ENCODE peak calls at places on chromosomes 16 and 17, in ten cellular contexts. I, E, W, F, L, N, V, S, G and M are unnamed samples.

GRCh38 chr17:2125013-2125535 is 70.2 kb downstream of the HIC1 start:
- DNase-seq in L (no peak), G (no peak), W (no peak), F (no peak), I (no peak), S (no peak), N (no peak), E (no peak), V (no peak), M (no peak)

GRCh38 chr17:82294086-82294773 is 20.7 kb upstream of the CSNK1D start:
- DNase-seq in L (no peak), I (no peak), S (no peak), G (no peak), N (no peak), V (no peak), F (no peak), W (no peak), E (no peak), M (no peak)

GRCh38 chr16:10834130-10834529 is 15.5 kb upstream of the TVP23A start:
- DNase-seq in E (no peak), F (peak; percentile 46), W (no peak), L (no peak), I (no peak), N (no peak), G (no peak), S (no peak), V (no peak), M (no peak)

GRCh38 chr17:39461911-39462641 is 790 bp downstream of the CDK12 start:
- DNase-seq in I (no peak), V (no peak), L (peak; percentile 55), G (no peak), F (peak; percentile 62), E (peak; percentile 56), N (no peak), S (peak; percentile 27), W (peak; percentile 29), M (no peak)

GRCh38 chr17:16381496-16381820 is 567 bp downstream of the UBB start:
- DNase-seq in E (peak; percentile 35), W (peak; percentile 53), V (no peak), N (no peak), F (no peak), L (no peak), S (no peak), G (no peak), I (no peak), M (no peak)

GRCh38 chr17:63295288-63295687 is 150.8 kb downstream of the CYB561 start:
- DNase-seq in I (no peak), N (no peak), E (no peak), S (no peak), F (no peak), G (no peak), W (no peak), L (no peak), V (no peak), M (no peak)

GRCh38 chr17:4968916-4969550 is 1.4 kb upstream of the SPAG7 start:
- DNase-seq in V (no peak), I (no peak), L (peak; percentile 74), S (no peak), G (no peak), N (no peak), F (no peak), W (peak; percentile 60), E (no peak), M (no peak)

GRCh38 chr17:79840204-79840988 is 1.2 kb upstream of the CBX4 start:
- DNase-seq in N (no peak), S (peak; percentile 67), V (peak; percentile 76), G (no peak), L (peak; percentile 69), E (peak; percentile 74), I (no peak), W (peak; percentile 21), F (peak; percentile 88), M (peak; percentile 52)

GRCh38 chr17:73639322-73639721 is 4.9 kb downstream of the SDK2 start:
- DNase-seq in E (peak; percentile 59), V (no peak), W (no peak), G (no peak), F (peak; percentile 83), N (no peak), I (no peak), S (no peak), L (no peak), M (no peak)

GRCh38 chr16:17850626-17851265 is 380.0 kb upstream of the XYLT1 start:
- DNase-seq in W (no peak), L (no peak), S (no peak), V (no peak), E (peak; percentile 23), G (no peak), F (no peak), N (no peak), I (no peak), M (no peak)

GRCh38 chr16:89044394-89045180 is 49.1 kb upstream of the ACSF3 start:
- DNase-seq in F (no peak), S (no peak), G (no peak), E (peak; percentile 5), W (no peak), L (no peak), N (peak; percentile 38), I (no peak), V (peak; percentile 21), M (no peak)